ENCODE peak calls at places on chromosomes 11 and 22, in seven cellular contexts. H is MM.1S; T is bronchial epithelial cell; Y is lower leg skin; S is CD8-positive, alpha-beta T cell; B is fibroblast of pulmonary artery; N is A673. D is an unnamed sample.

GRCh38 chr11:114399903-114400221 is 449 bp downstream of the C11orf71 start:
- DNase-seq in H (peak; percentile 48), T (no peak), Y (no peak), S (no peak), B (no peak), N (no peak), D (no peak)

GRCh38 chr11:77137421-77137820 is 9.4 kb downstream of the MYO7A start:
- DNase-seq in H (no peak), T (no peak), Y (no peak), S (no peak), B (no peak), N (no peak), D (no peak)

GRCh38 chr22:35191412-35191811 is 65.9 kb upstream of the HMGXB4 start:
- DNase-seq in H (no peak), T (peak; percentile 38), Y (no peak), S (no peak), B (peak; percentile 15), N (peak; percentile 6), D (no peak)

GRCh38 chr11:70036971-70037882 is 40.9 kb upstream of the ANO1 start:
- DNase-seq in H (no peak), T (no peak), Y (peak; percentile 69), S (no peak), B (no peak), N (no peak), D (no peak)

GRCh38 chr11:132453411-132453810 is 1078.9 kb downstream of the OPCML start:
- DNase-seq in H (no peak), T (no peak), Y (no peak), S (no peak), B (no peak), N (no peak), D (no peak)

GRCh38 chr11:86244063-86244521 is 461 bp upstream of the EED start:
- DNase-seq in H (peak; percentile 93), T (peak; percentile 79), Y (peak; percentile 97), S (peak; percentile 88), B (peak; percentile 90), N (peak; percentile 96), D (no peak)

GRCh38 chr22:39502789-39503464 is 837 bp downstream of the MIEF1 start:
- DNase-seq in H (peak; percentile 16), T (no peak), Y (no peak), S (no peak), B (no peak), N (no peak), D (no peak)

GRCh38 chr22:50641696-50642607 is 14.0 kb upstream of the ARSA start:
- DNase-seq in H (no peak), T (peak; percentile 14), Y (peak; percentile 82), S (no peak), B (peak; percentile 48), N (no peak), D (no peak)

GRCh38 chr22:39598017-39598965 is 27.7 kb downstream of the CACNA1I start:
- DNase-seq in H (peak; percentile 76), T (peak; percentile 37), Y (peak; percentile 89), S (peak; percentile 70), B (no peak), N (no peak), D (no peak)

GRCh38 chr11:1561955-1562354 is 10.1 kb downstream of the DUSP8 start:
- DNase-seq in H (no peak), T (no peak), Y (no peak), S (no peak), B (no peak), N (no peak), D (no peak)

GRCh38 chr11:17406082-17406817 is 17.8 kb upstream of the KCNJ11 start:
- DNase-seq in H (no peak), T (no peak), Y (no peak), S (no peak), B (no peak), N (no peak), D (no peak)

GRCh38 chr11:117316197-117316961 is at the start of gene BACE1:
- DNase-seq in H (no peak), T (peak; percentile 63), Y (peak; percentile 94), S (peak; percentile 18), B (peak; percentile 86), N (peak; percentile 93), D (peak; percentile 84)

GRCh38 chr22:21694394-21694793 is 28.6 kb downstream of the PPIL2 start:
- DNase-seq in H (no peak), T (no peak), Y (no peak), S (no peak), B (no peak), N (no peak), D (no peak)

GRCh38 chr11:47467372-47467771 is 18.4 kb upstream of the RAPSN start:
- DNase-seq in H (no peak), T (no peak), Y (no peak), S (no peak), B (no peak), N (no peak), D (no peak)

GRCh38 chr11:58292017-58292416 is 24.0 kb upstream of the OR10W1 start:
- DNase-seq in H (no peak), T (no peak), Y (no peak), S (no peak), B (no peak), N (no peak), D (no peak)

GRCh38 chr11:58285483-58286040 is 17.5 kb upstream of the OR10W1 start:
- DNase-seq in H (no peak), T (no peak), Y (no peak), S (no peak), B (no peak), N (no peak), D (no peak)

GRCh38 chr11:58289266-58289665 is 21.2 kb upstream of the OR10W1 start:
- DNase-seq in H (no peak), T (no peak), Y (no peak), S (no peak), B (no peak), N (no peak), D (no peak)

DNA sequence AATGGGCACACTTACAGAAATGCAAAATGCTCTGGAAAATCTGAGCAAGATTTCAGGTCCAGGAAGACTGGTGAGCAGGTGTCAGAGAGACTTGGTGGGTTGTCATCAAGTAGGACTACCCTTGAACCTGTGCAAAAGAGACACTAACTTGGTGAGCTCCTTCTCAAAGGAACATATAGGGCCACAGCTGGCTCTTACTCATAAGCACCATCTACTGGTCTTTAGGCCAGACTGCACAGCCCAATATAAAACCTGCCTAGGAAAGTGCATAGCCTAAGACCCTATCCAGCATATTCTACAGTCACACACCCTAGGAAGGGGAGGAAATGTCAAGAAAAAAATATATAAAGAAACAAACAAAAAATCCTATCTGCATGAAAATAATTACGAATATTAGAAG is 18.2 kb upstream of the OR10W1 start:
- DNase-seq in H (peak; percentile 46), T (peak; percentile 59), Y (no peak), S (no peak), B (peak; percentile 49), N (peak; percentile 54), D (peak; percentile 45)
- TF ChIP-seq CTCF in H (peak; percentile 55), T (peak; percentile 80), Y (no peak), S (peak; percentile 28), B (peak; percentile 71), N (peak; percentile 82), D (peak; percentile 74)

GRCh38 chr11:118338637-118339061 is 3.9 kb downstream of the CD3D start:
- DNase-seq in H (no peak), T (peak; percentile 68), Y (no peak), S (peak; percentile 92), B (peak; percentile 21), N (peak; percentile 37), D (no peak)

GRCh38 chr11:118342503-118343161 is at the start of gene CD3D:
- DNase-seq in H (no peak), T (no peak), Y (no peak), S (peak; percentile 75), B (no peak), N (no peak), D (no peak)

GRCh38 chr11:118341749-118342489 is 586 bp downstream of the CD3D start:
- DNase-seq in H (no peak), T (peak; percentile 41), Y (no peak), S (no peak), B (no peak), N (no peak), D (no peak)

GRCh38 chr11:118339281-118340045 is 3.0 kb downstream of the CD3D start:
- DNase-seq in H (no peak), T (no peak), Y (no peak), S (no peak), B (no peak), N (no peak), D (no peak)

DNA sequence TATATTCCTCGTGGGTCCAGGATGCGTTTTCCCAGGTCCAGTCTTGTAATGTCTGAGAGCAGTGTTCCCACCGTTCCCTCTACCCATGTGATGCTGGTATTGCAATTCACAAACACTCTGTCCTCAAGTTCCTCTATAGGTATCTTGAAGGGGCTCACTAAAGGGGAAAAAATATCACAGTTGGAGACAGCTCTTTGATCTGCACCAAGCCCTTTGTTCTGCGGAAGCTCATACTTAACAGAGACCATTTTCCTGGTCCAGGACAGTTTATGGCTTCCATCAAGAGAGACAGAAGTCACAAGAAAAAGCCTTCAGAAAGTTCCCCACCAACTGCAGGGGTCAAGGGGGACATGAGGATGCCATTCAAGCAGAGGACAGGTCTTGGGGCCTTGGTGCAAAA is 2.1 kb downstream of the CD3D start:
- DNase-seq in H (no peak), T (no peak), Y (no peak), S (no peak), B (no peak), N (no peak), D (no peak)
- H3K4me3 ChIP-seq in H (no peak overlapping the region), T (no peak overlapping the region), Y (no peak overlapping the region), S (peak overlapping the region; percentile 92), B (no peak overlapping the region), N (no peak overlapping the region), D (no peak overlapping the region)

GRCh38 chr11:94558932-94559331 is 8.2 kb upstream of the PIWIL4 start:
- DNase-seq in H (no peak), T (no peak), Y (no peak), S (no peak), B (no peak), N (peak; percentile 69), D (no peak)
- TF ChIP-seq CTCF in H (no peak), T (no peak), Y (no peak), S (no peak), B (no peak), N (no peak), D (no peak)

GRCh38 chr11:71207563-71207962 is 44.8 kb downstream of the SHANK2 start:
- DNase-seq in H (no peak), T (no peak), Y (no peak), S (no peak), B (no peak), N (no peak), D (no peak)

GRCh38 chr11:71204294-71204693 is 48.1 kb downstream of the SHANK2 start:
- DNase-seq in H (no peak), T (no peak), Y (no peak), S (no peak), B (no peak), N (peak; percentile 11), D (no peak)

GRCh38 chr11:71207996-71208774 is 44.2 kb downstream of the SHANK2 start:
- DNase-seq in H (no peak), T (no peak), Y (no peak), S (no peak), B (no peak), N (no peak), D (no peak)

GRCh38 chr11:71204748-71205664 is 47.4 kb downstream of the SHANK2 start:
- DNase-seq in H (no peak), T (no peak), Y (no peak), S (no peak), B (no peak), N (no peak), D (no peak)

DNA sequence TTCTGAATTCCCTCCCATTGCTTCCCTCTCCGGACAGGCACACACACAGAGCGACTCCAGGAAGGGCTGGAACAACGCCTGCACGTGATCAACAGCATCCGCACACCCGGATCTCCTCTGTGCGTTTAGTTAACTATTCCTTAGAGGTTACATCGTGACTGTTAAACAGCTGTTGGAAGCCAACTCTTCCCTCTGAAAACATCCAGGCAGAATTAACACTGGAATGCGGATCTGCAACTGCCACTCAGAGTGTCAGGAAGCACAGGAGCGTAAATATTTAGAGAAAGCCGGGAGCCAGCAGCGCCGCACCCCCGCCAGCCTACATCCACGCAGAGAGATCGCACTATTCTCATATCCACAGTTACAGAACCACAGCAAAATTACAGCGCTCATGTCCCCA is 46.2 kb downstream of the SHANK2 start:
- DNase-seq in H (no peak), T (no peak), Y (no peak), S (no peak), B (peak; percentile 1), N (no peak), D (peak; percentile 20)
- H3K4me3 ChIP-seq in H (no peak overlapping the region), T (no peak overlapping the region), Y (no peak overlapping the region), S (no peak overlapping the region), B (no peak overlapping the region), N (no peak overlapping the region), D (no peak overlapping the region)

D was measured in fibroblast of the aortic adventitia.